ENCODE peak calls at places on chromosomes 2 and 18, in eight cellular contexts. One of them, this sample, is unnamed.

GRCh38 chr2:62383843-62384242 is 122.2 kb downstream of the TMEM17 start:
- DNase-seq in GM06990: no peak
- DNase-seq in A549: no peak
- DNase-seq in psoas muscle: no peak
- DNase-seq in cardiac muscle cell: no peak
- DNase-seq in Peyer's patch: no peak
- DNase-seq in activated CD8-positive, alpha-beta T cell treated with anti-CD3 and anti-CD28 coated beads for 36 hours: peak
- DNase-seq in AG09309: no peak
- DNase-seq in this sample: peak

GRCh38 chr2:62596061-62596658 is 90.2 kb upstream of the TMEM17 start:
- DNase-seq in AG09309: peak
- DNase-seq in activated CD8-positive, alpha-beta T cell treated with anti-CD3 and anti-CD28 coated beads for 36 hours: no peak
- DNase-seq in Peyer's patch: no peak
- DNase-seq in GM06990: no peak
- DNase-seq in A549: no peak
- DNase-seq in psoas muscle: no peak
- DNase-seq in cardiac muscle cell: no peak
- DNase-seq in this sample: no peak

GRCh38 chr2:188449992-188450391 is 158.3 kb downstream of the GULP1 start:
- DNase-seq in cardiac muscle cell: no peak
- DNase-seq in Peyer's patch: no peak
- DNase-seq in GM06990: no peak
- DNase-seq in psoas muscle: no peak
- DNase-seq in A549: no peak
- DNase-seq in activated CD8-positive, alpha-beta T cell treated with anti-CD3 and anti-CD28 coated beads for 36 hours: no peak
- DNase-seq in AG09309: no peak
- DNase-seq in this sample: no peak

GRCh38 chr18:55185391-55185790 is 226.1 kb upstream of the CCDC68 start:
- DNase-seq in GM06990: no peak
- DNase-seq in cardiac muscle cell: no peak
- DNase-seq in psoas muscle: no peak
- DNase-seq in Peyer's patch: no peak
- DNase-seq in AG09309: no peak
- DNase-seq in A549: no peak
- DNase-seq in activated CD8-positive, alpha-beta T cell treated with anti-CD3 and anti-CD28 coated beads for 36 hours: no peak
- DNase-seq in this sample: peak

GRCh38 chr2:174617120-174617519 is 19.5 kb upstream of the WIPF1 start:
- DNase-seq in A549: no peak
- DNase-seq in Peyer's patch: no peak
- DNase-seq in GM06990: no peak
- DNase-seq in activated CD8-positive, alpha-beta T cell treated with anti-CD3 and anti-CD28 coated beads for 36 hours: no peak
- DNase-seq in cardiac muscle cell: no peak
- DNase-seq in AG09309: no peak
- DNase-seq in psoas muscle: no peak
- DNase-seq in this sample: peak

GRCh38 chr2:2663401-2664036 is 332.4 kb upstream of the MYT1L start:
- DNase-seq in psoas muscle: no peak
- DNase-seq in cardiac muscle cell: no peak
- DNase-seq in GM06990: no peak
- DNase-seq in activated CD8-positive, alpha-beta T cell treated with anti-CD3 and anti-CD28 coated beads for 36 hours: no peak
- DNase-seq in A549: peak
- DNase-seq in AG09309: no peak
- DNase-seq in Peyer's patch: no peak
- DNase-seq in this sample: no peak

GRCh38 chr2:127080226-127080940 is 26.6 kb downstream of the BIN1 start:
- DNase-seq in activated CD8-positive, alpha-beta T cell treated with anti-CD3 and anti-CD28 coated beads for 36 hours: peak
- DNase-seq in GM06990: no peak
- DNase-seq in AG09309: no peak
- DNase-seq in A549: no peak
- DNase-seq in Peyer's patch: peak
- DNase-seq in cardiac muscle cell: peak
- DNase-seq in psoas muscle: no peak
- DNase-seq in this sample: peak

GRCh38 chr2:85861180-85861579 is 27.6 kb downstream of the ST3GAL5 start:
- DNase-seq in cardiac muscle cell: no peak
- DNase-seq in Peyer's patch: no peak
- DNase-seq in AG09309: no peak
- DNase-seq in GM06990: peak
- DNase-seq in activated CD8-positive, alpha-beta T cell treated with anti-CD3 and anti-CD28 coated beads for 36 hours: no peak
- DNase-seq in psoas muscle: no peak
- DNase-seq in A549: no peak
- DNase-seq in this sample: no peak

GRCh38 chr18:50559750-50560680 is at the start of gene MAPK4:
- DNase-seq in psoas muscle: peak
- DNase-seq in Peyer's patch: peak
- DNase-seq in activated CD8-positive, alpha-beta T cell treated with anti-CD3 and anti-CD28 coated beads for 36 hours: peak
- DNase-seq in GM06990: no peak
- DNase-seq in AG09309: no peak
- DNase-seq in cardiac muscle cell: peak
- DNase-seq in A549: no peak
- DNase-seq in this sample: peak

GRCh38 chr2:66802877-66803276 is 368.0 kb downstream of the MEIS1 start:
- DNase-seq in cardiac muscle cell: no peak
- DNase-seq in GM06990: no peak
- DNase-seq in Peyer's patch: no peak
- DNase-seq in activated CD8-positive, alpha-beta T cell treated with anti-CD3 and anti-CD28 coated beads for 36 hours: no peak
- DNase-seq in psoas muscle: no peak
- DNase-seq in A549: no peak
- DNase-seq in AG09309: no peak
- DNase-seq in this sample: no peak

GRCh38 chr2:59249441-59250330 is 1008.6 kb upstream of the FANCL start:
- DNase-seq in AG09309: no peak
- DNase-seq in GM06990: no peak
- DNase-seq in activated CD8-positive, alpha-beta T cell treated with anti-CD3 and anti-CD28 coated beads for 36 hours: no peak
- DNase-seq in cardiac muscle cell: no peak
- DNase-seq in psoas muscle: no peak
- DNase-seq in A549: no peak
- DNase-seq in Peyer's patch: no peak
- DNase-seq in this sample: no peak

GRCh38 chr2:128593518-128594272 is 275.0 kb upstream of the HS6ST1 start:
- DNase-seq in AG09309: no peak
- DNase-seq in GM06990: no peak
- DNase-seq in Peyer's patch: no peak
- DNase-seq in A549: no peak
- DNase-seq in cardiac muscle cell: peak
- DNase-seq in activated CD8-positive, alpha-beta T cell treated with anti-CD3 and anti-CD28 coated beads for 36 hours: no peak
- DNase-seq in psoas muscle: no peak
- DNase-seq in this sample: no peak

GRCh38 chr2:128591022-128591840 is 272.6 kb upstream of the HS6ST1 start:
- DNase-seq in psoas muscle: no peak
- DNase-seq in cardiac muscle cell: no peak
- DNase-seq in AG09309: no peak
- DNase-seq in A549: no peak
- DNase-seq in Peyer's patch: no peak
- DNase-seq in GM06990: no peak
- DNase-seq in activated CD8-positive, alpha-beta T cell treated with anti-CD3 and anti-CD28 coated beads for 36 hours: no peak
- DNase-seq in this sample: no peak

GRCh38 chr2:128590309-128591021 is 271.8 kb upstream of the HS6ST1 start:
- DNase-seq in Peyer's patch: no peak
- DNase-seq in psoas muscle: no peak
- DNase-seq in AG09309: no peak
- DNase-seq in activated CD8-positive, alpha-beta T cell treated with anti-CD3 and anti-CD28 coated beads for 36 hours: no peak
- DNase-seq in GM06990: no peak
- DNase-seq in A549: no peak
- DNase-seq in cardiac muscle cell: no peak
- DNase-seq in this sample: no peak

GRCh38 chr2:128594273-128594910 is 275.7 kb upstream of the HS6ST1 start:
- DNase-seq in Peyer's patch: no peak
- DNase-seq in cardiac muscle cell: no peak
- DNase-seq in psoas muscle: no peak
- DNase-seq in GM06990: no peak
- DNase-seq in activated CD8-positive, alpha-beta T cell treated with anti-CD3 and anti-CD28 coated beads for 36 hours: no peak
- DNase-seq in AG09309: no peak
- DNase-seq in A549: no peak
- DNase-seq in this sample: no peak

DNA sequence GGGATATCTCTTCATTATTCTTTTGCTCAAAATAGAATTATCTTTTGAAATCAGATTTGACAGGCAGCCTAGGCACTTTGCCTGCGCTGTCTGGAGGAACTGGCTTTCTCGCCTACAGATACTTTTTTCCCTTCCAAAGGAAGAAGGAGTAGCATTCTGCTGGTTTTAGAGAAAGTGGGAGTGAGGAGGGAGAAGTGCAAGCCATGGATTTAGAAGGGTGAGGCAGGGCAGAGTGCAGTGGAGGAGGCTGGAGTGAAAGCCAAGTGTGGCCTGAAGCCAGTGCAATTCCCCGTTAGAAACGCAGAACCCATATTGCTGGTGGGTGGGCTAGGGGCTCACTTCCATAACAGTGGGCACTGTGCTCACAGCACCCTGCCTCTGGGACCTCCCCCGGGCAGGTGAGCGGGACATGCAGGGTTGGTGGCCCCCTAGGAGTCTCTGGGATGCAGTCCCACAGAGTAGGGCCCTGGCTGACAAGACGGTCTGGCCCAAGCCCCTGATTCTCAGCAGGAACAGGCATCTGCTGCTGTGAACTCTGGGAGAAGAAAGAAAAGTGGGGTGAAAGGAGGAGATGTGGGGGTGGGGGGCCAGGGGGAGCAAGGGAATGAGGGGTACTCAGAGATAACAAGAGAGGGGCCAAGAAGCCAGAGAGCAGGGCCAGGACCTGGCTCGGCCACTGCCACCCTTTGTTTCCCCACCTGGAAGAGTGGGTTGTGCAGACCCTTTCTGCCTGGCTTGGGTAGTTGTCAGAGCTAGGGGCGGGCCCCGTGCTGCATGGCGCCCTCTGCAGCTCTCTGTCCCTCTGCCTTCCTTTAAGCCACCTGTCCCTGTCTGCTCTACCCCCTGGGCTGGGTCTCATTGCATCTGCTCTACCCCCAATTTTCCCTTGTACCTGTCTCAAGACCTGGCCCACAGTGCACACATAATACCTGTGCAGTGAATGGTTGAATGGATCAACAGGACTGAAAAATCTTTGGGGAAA is 273.5 kb upstream of the HS6ST1 start:
- DNase-seq in activated CD8-positive, alpha-beta T cell treated with anti-CD3 and anti-CD28 coated beads for 36 hours: no peak
- DNase-seq in cardiac muscle cell: peak
- DNase-seq in psoas muscle: no peak
- DNase-seq in Peyer's patch: no peak
- DNase-seq in A549: no peak
- DNase-seq in GM06990: no peak
- DNase-seq in AG09309: no peak
- DNase-seq in this sample: no peak
- TF ChIP-seq CTCF in activated CD8-positive, alpha-beta T cell treated with anti-CD3 and anti-CD28 coated beads for 36 hours: no peak
- TF ChIP-seq CTCF in cardiac muscle cell: no peak
- TF ChIP-seq CTCF in psoas muscle: no peak
- TF ChIP-seq CTCF in Peyer's patch: no peak
- TF ChIP-seq CTCF in A549: no peak
- TF ChIP-seq CTCF in GM06990: no peak
- TF ChIP-seq CTCF in AG09309: no peak
- TF ChIP-seq CTCF in this sample: no peak

GRCh38 chr2:207625014-207625755 is at the start of gene METTL21A:
- DNase-seq in psoas muscle: peak
- DNase-seq in AG09309: no peak
- DNase-seq in A549: peak
- DNase-seq in cardiac muscle cell: peak
- DNase-seq in GM06990: peak
- DNase-seq in Peyer's patch: peak
- DNase-seq in activated CD8-positive, alpha-beta T cell treated with anti-CD3 and anti-CD28 coated beads for 36 hours: peak
- DNase-seq in this sample: peak

GRCh38 chr2:207633686-207634085 is 8.5 kb upstream of the METTL21A start:
- DNase-seq in GM06990: no peak
- DNase-seq in activated CD8-positive, alpha-beta T cell treated with anti-CD3 and anti-CD28 coated beads for 36 hours: no peak
- DNase-seq in A549: no peak
- DNase-seq in psoas muscle: no peak
- DNase-seq in Peyer's patch: no peak
- DNase-seq in AG09309: no peak
- DNase-seq in cardiac muscle cell: no peak
- DNase-seq in this sample: no peak

GRCh38 chr2:207630491-207630890 is 5.3 kb upstream of the METTL21A start:
- DNase-seq in AG09309: no peak
- DNase-seq in GM06990: no peak
- DNase-seq in Peyer's patch: no peak
- DNase-seq in cardiac muscle cell: no peak
- DNase-seq in activated CD8-positive, alpha-beta T cell treated with anti-CD3 and anti-CD28 coated beads for 36 hours: no peak
- DNase-seq in A549: no peak
- DNase-seq in psoas muscle: no peak
- DNase-seq in this sample: no peak

GRCh38 chr2:207632575-207633492 is 7.6 kb upstream of the METTL21A start:
- DNase-seq in Peyer's patch: no peak
- DNase-seq in AG09309: no peak
- DNase-seq in activated CD8-positive, alpha-beta T cell treated with anti-CD3 and anti-CD28 coated beads for 36 hours: peak
- DNase-seq in A549: peak
- DNase-seq in GM06990: no peak
- DNase-seq in cardiac muscle cell: no peak
- DNase-seq in psoas muscle: no peak
- DNase-seq in this sample: peak

DNA sequence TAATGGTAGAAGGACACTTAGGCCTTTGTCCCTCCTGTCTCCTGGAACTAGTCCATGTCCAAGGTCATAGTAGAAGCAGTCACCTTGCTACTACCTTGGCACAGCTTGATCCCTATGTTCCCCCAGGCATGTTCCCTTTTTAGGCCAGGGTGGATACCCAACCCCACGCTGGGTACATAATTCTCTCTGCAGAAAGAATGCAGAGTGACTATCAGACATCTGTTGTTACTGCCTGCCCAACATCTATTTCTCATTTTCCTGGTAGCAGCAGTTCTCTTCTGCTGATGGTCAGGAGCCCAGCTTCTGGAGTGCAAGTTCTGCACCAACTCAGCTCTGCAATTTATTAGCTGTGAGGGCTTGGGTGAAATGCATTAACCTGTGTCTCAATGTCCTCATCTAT is 4.4 kb upstream of the METTL21A start:
- DNase-seq in GM06990: no peak
- DNase-seq in cardiac muscle cell: no peak
- DNase-seq in activated CD8-positive, alpha-beta T cell treated with anti-CD3 and anti-CD28 coated beads for 36 hours: no peak
- DNase-seq in AG09309: no peak
- DNase-seq in Peyer's patch: no peak
- DNase-seq in psoas muscle: no peak
- DNase-seq in A549: no peak
- DNase-seq in this sample: no peak
- TF ChIP-seq CTCF in GM06990: no peak
- TF ChIP-seq CTCF in cardiac muscle cell: no peak
- TF ChIP-seq CTCF in activated CD8-positive, alpha-beta T cell treated with anti-CD3 and anti-CD28 coated beads for 36 hours: no peak
- TF ChIP-seq CTCF in AG09309: no peak
- TF ChIP-seq CTCF in Peyer's patch: no peak
- TF ChIP-seq CTCF in psoas muscle: no peak
- TF ChIP-seq CTCF in A549: no peak
- TF ChIP-seq CTCF in this sample: no peak

GRCh38 chr18:65769653-65770052 is 18.8 kb downstream of the CDH7 start:
- DNase-seq in psoas muscle: no peak
- DNase-seq in activated CD8-positive, alpha-beta T cell treated with anti-CD3 and anti-CD28 coated beads for 36 hours: no peak
- DNase-seq in AG09309: no peak
- DNase-seq in GM06990: no peak
- DNase-seq in Peyer's patch: no peak
- DNase-seq in A549: no peak
- DNase-seq in cardiac muscle cell: no peak
- DNase-seq in this sample: no peak
- TF ChIP-seq CTCF in psoas muscle: no peak
- TF ChIP-seq CTCF in activated CD8-positive, alpha-beta T cell treated with anti-CD3 and anti-CD28 coated beads for 36 hours: no peak
- TF ChIP-seq CTCF in AG09309: no peak
- TF ChIP-seq CTCF in GM06990: no peak
- TF ChIP-seq CTCF in Peyer's patch: no peak
- TF ChIP-seq CTCF in A549: no peak
- TF ChIP-seq CTCF in cardiac muscle cell: no peak
- TF ChIP-seq CTCF in this sample: no peak

GRCh38 chr2:201484805-201485204 is 33.3 kb downstream of the STRADB start:
- DNase-seq in cardiac muscle cell: no peak
- DNase-seq in psoas muscle: no peak
- DNase-seq in Peyer's patch: no peak
- DNase-seq in GM06990: no peak
- DNase-seq in A549: no peak
- DNase-seq in AG09309: no peak
- DNase-seq in activated CD8-positive, alpha-beta T cell treated with anti-CD3 and anti-CD28 coated beads for 36 hours: no peak
- DNase-seq in this sample: no peak
- TF ChIP-seq CTCF in cardiac muscle cell: no peak
- TF ChIP-seq CTCF in psoas muscle: no peak
- TF ChIP-seq CTCF in Peyer's patch: no peak
- TF ChIP-seq CTCF in GM06990: no peak
- TF ChIP-seq CTCF in A549: no peak
- TF ChIP-seq CTCF in AG09309: no peak
- TF ChIP-seq CTCF in activated CD8-positive, alpha-beta T cell treated with anti-CD3 and anti-CD28 coated beads for 36 hours: no peak
- TF ChIP-seq CTCF in this sample: no peak

GRCh38 chr2:225411452-225411851 is 11.9 kb downstream of the NYAP2 start:
- DNase-seq in Peyer's patch: no peak
- DNase-seq in AG09309: no peak
- DNase-seq in GM06990: no peak
- DNase-seq in A549: no peak
- DNase-seq in cardiac muscle cell: no peak
- DNase-seq in psoas muscle: no peak
- DNase-seq in activated CD8-positive, alpha-beta T cell treated with anti-CD3 and anti-CD28 coated beads for 36 hours: no peak
- DNase-seq in this sample: no peak
- TF ChIP-seq CTCF in Peyer's patch: no peak
- TF ChIP-seq CTCF in AG09309: no peak
- TF ChIP-seq CTCF in GM06990: no peak
- TF ChIP-seq CTCF in A549: peak
- TF ChIP-seq CTCF in cardiac muscle cell: no peak
- TF ChIP-seq CTCF in psoas muscle: no peak
- TF ChIP-seq CTCF in activated CD8-positive, alpha-beta T cell treated with anti-CD3 and anti-CD28 coated beads for 36 hours: no peak
- TF ChIP-seq CTCF in this sample: no peak